ENCODE peak calls at places on chromosomes 12 and 14, in seven cellular contexts. L, M, H, W, Y, S and G are unnamed samples.
A peak's percentile ranks its signal among the peaks of the same experiment; 100 is the strongest.

GRCh38 chr14:64303471-64303917 is 9.3 kb upstream of the ESR2 start:
- DNase-seq in M (peak; percentile 82), W (no peak), L (peak; percentile 40), Y (no peak), S (no peak), H (peak; percentile 64), G (peak; percentile 77)

GRCh38 chr12:79934309-79935020 is 432 bp downstream of the PPP1R12A start:
- DNase-seq in Y (peak; percentile 40), M (peak; percentile 19), S (peak; percentile 45), H (peak; percentile 59), W (no peak), L (peak; percentile 41), G (peak; percentile 48)

GRCh38 chr12:95117178-95117599 is 43.8 kb upstream of the NR2C1 start:
- DNase-seq in M (peak; percentile 65), W (peak; percentile 60), L (peak; percentile 63), S (peak; percentile 28), H (peak; percentile 83), Y (peak; percentile 45), G (peak; percentile 94)

GRCh38 chr12:25583545-25583944 is 30.5 kb upstream of the LMNTD1 start:
- DNase-seq in W (no peak), S (no peak), L (no peak), H (peak; percentile 28), M (no peak), Y (no peak), G (peak; percentile 9)

GRCh38 chr12:46187023-46187422 is 81.8 kb downstream of the SLC38A1 start:
- DNase-seq in L (no peak), M (no peak), W (no peak), H (peak; percentile 50), Y (no peak), S (no peak), G (no peak)

GRCh38 chr12:89451876-89452275 is 72.7 kb downstream of the GALNT4 start:
- DNase-seq in L (no peak), W (peak; percentile 60), M (no peak), Y (peak; percentile 30), S (no peak), H (no peak), G (no peak)

GRCh38 chr12:65695077-65695865 is 129.0 kb upstream of the HMGA2 start:
- DNase-seq in S (no peak), M (peak; percentile 34), W (peak; percentile 72), H (peak; percentile 4), L (no peak), Y (no peak), G (peak; percentile 95)

GRCh38 chr12:66776974-66777373 is 98.1 kb upstream of the GRIP1 start:
- DNase-seq in Y (no peak), L (no peak), H (no peak), W (no peak), M (no peak), S (no peak), G (no peak)

GRCh38 chr12:106739815-106740552 is 34.5 kb upstream of the RIC8B start:
- DNase-seq in M (no peak), S (no peak), W (no peak), H (no peak), L (no peak), Y (no peak), G (no peak)

GRCh38 chr14:104830781-104831180 is 29.9 kb downstream of the ZBTB42 start:
- DNase-seq in W (no peak), Y (no peak), S (no peak), H (no peak), L (no peak), M (no peak), G (no peak)

GRCh38 chr14:64958201-64958600 is 13.9 kb downstream of the RAB15 start:
- DNase-seq in W (no peak), M (no peak), L (no peak), S (no peak), Y (no peak), H (no peak), G (no peak)

GRCh38 chr12:67482751-67483661 is 165.5 kb upstream of the DYRK2 start:
- DNase-seq in Y (no peak), L (peak; percentile 81), S (no peak), M (no peak), W (no peak), H (peak; percentile 79), G (peak; percentile 69)

GRCh38 chr12:6915023-6915788 is 826 bp downstream of the ENO2 start:
- DNase-seq in H (peak; percentile 16), M (peak; percentile 65), S (no peak), Y (no peak), L (no peak), W (no peak), G (no peak)

GRCh38 chr12:88518863-88519403 is 61.3 kb downstream of the KITLG start:
- DNase-seq in M (no peak), S (no peak), H (no peak), W (no peak), L (no peak), Y (no peak), G (no peak)

GRCh38 chr12:89884917-89885316 is 176.3 kb upstream of the ATP2B1 start:
- DNase-seq in S (no peak), Y (no peak), L (no peak), W (no peak), H (no peak), M (no peak), G (no peak)

GRCh38 chr12:3326850-3327780 is 163.9 kb upstream of the PRMT8 start:
- DNase-seq in L (no peak), W (no peak), H (no peak), S (no peak), Y (no peak), M (no peak), G (no peak)

GRCh38 chr12:58066296-58066695 is 124.9 kb downstream of the ATP23 start:
- DNase-seq in Y (no peak), H (no peak), L (no peak), S (no peak), W (no peak), M (no peak), G (no peak)